ENCODE peak calls at places on chromosome 7, in eight cellular contexts. T is HCT116, M is prostate gland, W is A549, X is sigmoid colon, J is gastrocnemius medialis, L is stomach, U is spleen. B is an unnamed sample.

GRCh38 chr7:140247564-140247963 is 70.8 kb upstream of the KDM7A start:
- DNase-seq in T (no peak), M (no peak), W (no peak), X (no peak), J (no peak), L (no peak), U (peak; percentile 20), B (no peak)

GRCh38 chr7:25669954-25670841 is 441.9 kb upstream of the NPVF start:
- DNase-seq in T (no peak), M (peak; percentile 70), W (no peak), X (peak; percentile 83), J (peak; percentile 71), L (no peak), U (no peak), B (peak; percentile 87)

GRCh38 chr7:92769361-92769633 is 67.1 kb downstream of the CDK6 start:
- DNase-seq in T (no peak), M (no peak), W (no peak), X (no peak), J (no peak), L (no peak), U (no peak), B (no peak)

GRCh38 chr7:158267737-158268435 is 319.7 kb downstream of the PTPRN2 start:
- DNase-seq in T (no peak), M (no peak), W (no peak), X (peak; percentile 36), J (no peak), L (no peak), U (peak; percentile 27), B (no peak)

GRCh38 chr7:151271699-151272355 is 23.3 kb upstream of the SMARCD3 start:
- DNase-seq in T (no peak), M (peak; percentile 89), W (no peak), X (peak; percentile 91), J (peak; percentile 63), L (peak; percentile 44), U (no peak), B (peak; percentile 89)

GRCh38 chr7:923108-924041 is 31.1 kb downstream of the ADAP1 start:
- DNase-seq in T (no peak), M (no peak), W (no peak), X (peak; percentile 82), J (peak; percentile 46), L (peak; percentile 70), U (peak; percentile 96), B (peak; percentile 82)

GRCh38 chr7:100911484-100911883 is 15.8 kb upstream of the ACHE start:
- DNase-seq in T (no peak), M (no peak), W (no peak), X (no peak), J (no peak), L (no peak), U (no peak), B (no peak)

GRCh38 chr7:157397751-157398691 is 61.2 kb downstream of the DNAJB6 start:
- DNase-seq in T (no peak), M (no peak), W (peak; percentile 59), X (peak; percentile 61), J (peak; percentile 74), L (peak; percentile 48), U (no peak), B (no peak)

GRCh38 chr7:104548861-104549260 is 220.5 kb downstream of the LHFPL3 start:
- DNase-seq in T (peak; percentile 1), M (no peak), W (no peak), X (no peak), J (no peak), L (no peak), U (no peak), B (no peak)
- TF ChIP-seq CTCF in T (no peak), M (no peak), W (no peak), X (no peak), J (no peak), L (no peak), U (no peak), B (no peak)

DNA sequence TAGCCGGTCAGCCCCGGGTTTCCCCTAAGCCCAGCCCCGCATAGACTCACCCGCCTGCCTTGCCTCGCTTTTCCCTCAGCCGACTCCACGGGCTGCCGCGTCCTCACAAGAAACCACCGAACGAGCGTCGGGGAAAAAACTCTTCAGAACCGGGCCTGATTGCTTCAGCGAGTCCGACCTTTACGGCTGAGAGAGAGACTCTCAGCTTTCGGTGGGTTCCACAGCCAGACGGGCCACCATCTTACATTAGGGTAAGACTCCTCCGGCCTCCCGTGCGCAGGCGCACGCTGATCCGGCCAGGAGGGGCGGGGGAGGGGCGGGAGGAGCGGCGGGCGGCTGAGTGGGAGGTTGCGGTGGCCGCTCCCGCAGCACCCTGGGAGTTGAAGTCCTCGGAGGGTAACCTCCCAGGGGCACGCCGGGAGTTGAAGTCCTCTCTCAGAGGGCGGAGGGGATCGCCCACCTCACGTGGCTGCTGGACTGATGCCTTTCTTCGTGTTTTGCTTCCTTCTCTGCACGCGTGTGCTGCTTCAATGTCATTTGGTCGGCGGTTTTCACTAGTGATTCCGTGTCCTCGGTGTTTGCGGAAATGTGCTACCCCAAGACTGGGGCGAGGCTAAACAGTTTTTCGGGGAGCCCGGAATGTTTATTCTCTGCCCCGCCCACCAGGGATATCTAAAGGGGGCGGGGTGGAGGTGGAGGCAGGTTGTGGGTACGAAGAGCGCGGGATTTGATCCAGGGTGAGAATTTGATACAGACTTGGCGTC is at the start of gene CNOT4:
- DNase-seq in T (peak; percentile 92), M (peak; percentile 94), W (peak; percentile 92), X (peak; percentile 98), J (peak; percentile 94), L (peak; percentile 97), U (peak; percentile 99), B (peak; percentile 95)
- TF ChIP-seq POLR2A in T (peak; percentile 66), M (peak; percentile 76), W (peak; percentile 81), X (peak; percentile 37), J (peak; percentile 70), L (no peak), U (no peak), B (no peak)

GRCh38 chr7:31432831-31433340 is 81.0 kb upstream of the ITPRID1 start:
- DNase-seq in T (no peak), M (no peak), W (no peak), X (no peak), J (no peak), L (no peak), U (no peak), B (no peak)
- TF ChIP-seq CTCF in T (no peak), M (no peak), W (no peak), X (no peak), J (no peak), L (no peak), U (no peak), B (no peak)

GRCh38 chr7:148999166-148999565 is 29.1 kb downstream of the PDIA4 start:
- DNase-seq in T (no peak), M (no peak), W (no peak), X (no peak), J (no peak), L (no peak), U (no peak), B (no peak)
- TF ChIP-seq POLR2A in T (no peak), M (no peak), W (no peak), X (no peak), J (no peak), L (no peak), U (no peak), B (no peak)

DNA sequence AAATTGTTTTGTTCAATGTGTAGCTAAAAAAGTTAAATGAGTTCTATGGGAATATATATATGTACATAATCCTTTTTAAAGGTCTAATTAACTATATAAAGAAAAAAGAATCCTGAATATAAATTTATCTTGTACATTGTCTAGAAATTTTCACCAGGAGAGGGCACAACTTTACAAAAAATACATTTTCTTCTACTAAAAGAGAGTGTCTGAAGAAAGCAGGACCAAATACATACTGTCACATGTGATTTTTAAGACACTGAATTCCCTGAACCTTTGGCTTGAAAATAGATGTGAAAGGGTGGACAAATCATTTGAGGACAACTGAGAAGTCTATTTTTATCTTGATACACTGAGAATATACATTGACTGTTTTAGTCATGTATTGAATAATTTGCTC is 204.3 kb downstream of the DGKB start:
- DNase-seq in T (no peak), M (no peak), W (no peak), X (no peak), J (no peak), L (no peak), U (no peak), B (no peak)
- TF ChIP-seq CTCF in T (no peak), M (no peak), W (no peak), X (no peak), J (no peak), L (no peak), U (no peak), B (no peak)